ENCODE peak calls at places on chromosomes 6 and 20, in five cellular contexts. B is PC-9, P is choroid plexus epithelial cell, S is AG04450, O is neural progenitor cell. K is an unnamed sample.

GRCh38 chr20:38229376-38230252 is 30.9 kb downstream of the KIAA1755 start:
- DNase-seq in B (peak; percentile 26), P (peak; percentile 48), S (no peak), O (peak; percentile 46), K (peak; percentile 75)

GRCh38 chr6:31568537-31568961 is 3.5 kb upstream of the LTA start:
- DNase-seq in B (no peak), P (no peak), S (no peak), O (no peak), K (peak; percentile 77)

GRCh38 chr20:16363832-16364687 is 209.2 kb downstream of the KIF16B start:
- DNase-seq in B (no peak), P (no peak), S (no peak), O (no peak), K (no peak)

GRCh38 chr6:142845624-142846458 is 99.1 kb downstream of the HIVEP2 start:
- DNase-seq in B (peak; percentile 86), P (peak; percentile 94), S (no peak), O (peak; percentile 87), K (peak; percentile 45)

GRCh38 chr6:30770164-30770563 is 25.8 kb upstream of the IER3 start:
- DNase-seq in B (no peak), P (no peak), S (no peak), O (no peak), K (no peak)

GRCh38 chr20:25020345-25020744 is 27.8 kb upstream of the APMAP start:
- DNase-seq in B (no peak), P (no peak), S (no peak), O (no peak), K (no peak)

GRCh38 chr20:49343246-49343645 is 65.4 kb upstream of the ZNFX1 start:
- DNase-seq in B (no peak), P (no peak), S (no peak), O (no peak), K (no peak)

GRCh38 chr6:157667211-157668033 is 155.6 kb upstream of the SNX9 start:
- DNase-seq in B (peak; percentile 41), P (peak; percentile 79), S (no peak), O (peak; percentile 73), K (peak; percentile 80)

GRCh38 chr20:7505152-7505834 is 435.0 kb downstream of the HAO1 start:
- DNase-seq in B (no peak), P (no peak), S (no peak), O (peak; percentile 19), K (no peak)

GRCh38 chr20:9531581-9531980 is 17.2 kb downstream of the LAMP5 start:
- DNase-seq in B (no peak), P (no peak), S (no peak), O (no peak), K (no peak)

GRCh38 chr20:57567471-57568079 is 6.7 kb downstream of the PCK1 start:
- DNase-seq in B (no peak), P (no peak), S (no peak), O (no peak), K (no peak)

GRCh38 chr6:55943329-55943728 is 67.9 kb upstream of the BMP5 start:
- DNase-seq in B (no peak), P (peak; percentile 70), S (no peak), O (no peak), K (no peak)

DNA sequence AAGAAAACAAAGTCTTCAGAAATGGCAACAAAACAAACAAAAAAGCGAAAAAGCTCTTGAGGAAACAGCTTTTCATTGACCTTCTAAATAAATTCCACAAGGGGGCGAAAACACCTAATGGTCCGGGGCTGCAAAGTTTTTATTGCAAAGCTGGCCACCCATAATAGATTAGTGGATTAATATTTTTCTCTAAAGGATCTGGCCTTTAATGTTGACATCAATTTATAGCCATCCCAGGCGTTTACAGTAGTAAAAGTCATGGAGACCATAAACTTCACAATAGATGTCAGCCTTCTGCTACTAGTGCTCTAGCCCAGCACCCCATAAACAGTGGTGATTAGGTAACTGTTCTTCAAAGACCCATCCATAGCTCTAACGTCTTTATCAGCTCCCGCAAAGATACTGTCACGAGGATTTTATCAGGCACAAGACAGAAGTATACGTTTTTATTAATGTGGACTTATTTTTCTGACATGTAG is 4.8 kb downstream of the CITED2 start:
- DNase-seq in B (peak; percentile 61), P (peak; percentile 85), S (no peak), O (peak; percentile 65), K (peak; percentile 82)
- H3K4me3 ChIP-seq in B (no peak overlapping the region), P (no peak overlapping the region), S (no peak overlapping the region), O (peak overlapping the region; percentile 96), K (no peak overlapping the region)

DNA sequence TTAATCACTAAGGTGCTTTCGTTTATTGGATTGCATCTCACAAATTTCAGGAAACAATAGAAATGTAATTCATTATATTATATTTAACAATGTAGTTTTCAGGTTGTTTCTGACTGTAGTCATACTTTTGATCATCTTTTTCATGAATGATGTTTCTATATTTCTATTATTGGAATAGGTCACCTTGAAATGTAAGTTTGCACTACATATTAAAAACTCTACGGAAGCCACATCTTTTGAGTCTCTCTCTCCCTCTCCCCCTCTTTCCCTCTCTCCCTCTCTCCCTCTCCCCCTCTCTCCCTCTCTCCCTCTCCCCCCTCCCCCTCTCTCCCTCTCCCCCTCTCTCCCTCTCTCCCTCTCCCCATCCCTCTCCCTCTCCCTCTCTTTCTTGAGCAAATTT is 131.3 kb upstream of the FBXL4 start:
- DNase-seq in B (no peak), P (no peak), S (no peak), O (no peak), K (no peak)
- H3K4me3 ChIP-seq in B (no peak overlapping the region), P (no peak overlapping the region), S (no peak overlapping the region), O (no peak overlapping the region), K (no peak overlapping the region)

GRCh38 chr6:150720774-150721233 is 121.1 kb downstream of the PLEKHG1 start:
- DNase-seq in B (peak; percentile 97), P (peak; percentile 40), S (no peak), O (peak; percentile 67), K (peak; percentile 92)

GRCh38 chr6:150721411-150722266 is 122.0 kb downstream of the PLEKHG1 start:
- DNase-seq in B (no peak), P (no peak), S (no peak), O (no peak), K (peak; percentile 91)

GRCh38 chr6:150717419-150717818 is 117.7 kb downstream of the PLEKHG1 start:
- DNase-seq in B (peak; percentile 96), P (no peak), S (no peak), O (no peak), K (no peak)

GRCh38 chr6:150719099-150719767 is 119.5 kb downstream of the PLEKHG1 start:
- DNase-seq in B (no peak), P (no peak), S (no peak), O (no peak), K (peak; percentile 61)

GRCh38 chr6:150719861-150720260 is 120.2 kb downstream of the PLEKHG1 start:
- DNase-seq in B (no peak), P (no peak), S (no peak), O (no peak), K (peak; percentile 86)
- H3K4me3 ChIP-seq in B (no peak overlapping the region), P (no peak overlapping the region), S (no peak overlapping the region), O (no peak overlapping the region), K (peak overlapping the region; percentile 63)

GRCh38 chr6:26299286-26300042 is 65.5 kb upstream of the BTN3A2 start:
- DNase-seq in B (peak; percentile 5), P (peak; percentile 29), S (no peak), O (peak; percentile 51), K (peak; percentile 49)
- H3K4me3 ChIP-seq in B (no peak overlapping the region), P (peak overlapping the region; percentile 35), S (no peak overlapping the region), O (peak overlapping the region; percentile 56), K (no peak overlapping the region)

DNA sequence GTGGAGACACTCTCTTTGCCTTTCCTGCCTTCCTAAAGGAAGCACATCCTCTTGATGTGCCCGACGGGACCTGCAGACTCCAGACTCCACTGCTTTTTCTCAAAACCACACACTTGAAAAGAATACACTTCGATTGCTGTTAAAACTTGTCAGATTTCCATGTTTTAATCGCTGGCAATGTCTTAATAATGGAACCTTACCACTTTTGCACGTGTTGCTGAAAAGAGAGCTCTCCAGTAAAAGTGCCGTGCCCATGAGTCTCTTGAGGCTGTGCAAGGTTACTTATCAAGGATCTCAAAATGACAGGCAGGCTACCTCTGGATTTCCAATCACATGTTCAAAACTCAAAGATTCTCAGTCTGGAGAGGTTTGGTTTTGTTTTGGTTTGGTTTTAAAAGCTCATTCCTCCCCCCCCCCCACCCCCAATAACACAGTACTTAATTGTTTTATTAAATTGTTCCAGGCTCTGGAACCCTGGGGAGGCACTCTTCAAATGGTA is 12.0 kb upstream of the TFAP2A start:
- DNase-seq in B (no peak), P (no peak), S (no peak), O (no peak), K (no peak)
- H3K4me3 ChIP-seq in B (peak overlapping the region; percentile 69), P (peak overlapping the region; percentile 63), S (peak overlapping the region; percentile 54), O (peak overlapping the region; percentile 53), K (peak overlapping the region; percentile 48)

GRCh38 chr6:24908555-24908954 is 27.2 kb downstream of the RIPOR2 start:
- DNase-seq in B (peak; percentile 45), P (peak; percentile 34), S (no peak), O (no peak), K (no peak)

GRCh38 chr6:24910850-24911712 is 24.7 kb downstream of the RIPOR2 start:
- DNase-seq in B (no peak), P (peak; percentile 47), S (no peak), O (peak; percentile 91), K (peak; percentile 83)

GRCh38 chr6:24910331-24910849 is 25.4 kb downstream of the RIPOR2 start:
- DNase-seq in B (no peak), P (peak; percentile 24), S (no peak), O (peak; percentile 45), K (peak; percentile 94)

GRCh38 chr6:24907959-24908358 is 27.8 kb downstream of the RIPOR2 start:
- DNase-seq in B (no peak), P (no peak), S (no peak), O (peak; percentile 49), K (no peak)

DNA sequence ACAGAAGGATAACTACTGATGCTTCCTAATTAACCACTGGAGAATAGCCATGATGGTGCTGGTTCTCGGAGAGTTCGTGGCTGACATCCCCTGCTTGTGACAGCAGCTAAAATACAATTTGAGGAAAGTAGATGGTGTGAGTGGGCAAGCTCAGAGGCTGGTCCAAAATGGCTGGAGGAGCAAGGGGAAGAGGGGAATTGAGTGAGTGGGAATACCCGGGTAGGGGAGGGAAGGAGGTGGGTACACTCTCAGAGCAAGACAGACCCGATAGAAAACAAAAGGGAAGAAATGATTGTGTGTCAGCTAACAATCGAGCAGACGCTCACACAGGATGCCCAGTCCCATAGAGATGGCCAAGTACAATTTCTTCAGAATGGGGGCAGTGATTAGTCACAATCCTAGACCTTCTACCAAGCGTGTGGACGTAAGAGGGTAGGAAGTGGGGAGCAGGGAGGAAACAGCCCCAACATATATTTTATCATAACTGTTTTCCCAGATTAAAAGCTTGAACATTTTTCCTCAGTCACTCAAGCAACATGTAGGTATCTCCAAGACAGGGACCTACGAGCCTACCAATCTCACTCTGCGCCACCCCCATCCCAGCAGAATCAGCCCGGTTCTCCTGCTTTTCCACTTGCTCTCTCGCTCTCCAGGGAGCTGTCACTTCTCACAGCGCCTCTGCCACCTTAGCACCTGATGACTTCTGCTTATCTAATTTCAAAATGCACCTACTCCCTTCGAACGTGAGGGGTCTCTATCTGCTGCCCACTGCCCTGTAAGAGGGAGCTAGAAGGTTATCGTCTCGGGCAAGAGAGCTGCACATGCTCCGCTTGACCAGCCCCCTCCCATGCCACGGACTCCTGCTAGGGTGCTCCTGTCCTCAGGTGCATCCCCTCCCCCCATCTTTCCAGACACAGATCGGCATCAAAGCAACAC is 26.2 kb downstream of the RIPOR2 start:
- DNase-seq in B (no peak), P (no peak), S (no peak), O (no peak), K (peak; percentile 80)
- H3K4me3 ChIP-seq in B (no peak overlapping the region), P (peak overlapping the region; percentile 65), S (peak overlapping the region; percentile 72), O (peak overlapping the region; percentile 85), K (peak overlapping the region; percentile 79)

K was measured in Karpas-422.